ENCODE peak calls at places on chromosomes 13 and 19, in nine cellular contexts. H, T, K, M, Z, G, Q, F and L are unnamed samples.

GRCh38 chr13:66780814-66781213 is 449.3 kb downstream of the PCDH9 start:
- DNase-seq in H (no peak), T (no peak), K (no peak), M (no peak), Z (no peak), G (peak), Q (no peak), F (no peak), L (no peak)

GRCh38 chr13:33316890-33317289 is 31.3 kb upstream of the STARD13 start:
- DNase-seq in H (no peak), T (no peak), K (no peak), M (no peak), Z (no peak), G (no peak), Q (no peak), F (no peak), L (no peak)

GRCh38 chr19:11480081-11480926 is 542 bp downstream of the ELAVL3 start:
- DNase-seq in H (no peak), T (no peak), K (no peak), M (no peak), Z (no peak), G (no peak), Q (peak), F (no peak), L (no peak)

GRCh38 chr19:50725218-50725931 is 2.2 kb downstream of the CLEC11A start:
- DNase-seq in H (peak), T (no peak), K (no peak), M (no peak), Z (no peak), G (peak), Q (no peak), F (no peak), L (no peak)

GRCh38 chr13:79776538-79776937 is 295.6 kb downstream of the NDFIP2 start:
- DNase-seq in H (no peak), T (no peak), K (no peak), M (no peak), Z (no peak), G (no peak), Q (no peak), F (no peak), L (no peak)

GRCh38 chr13:113216165-113217056 is 7.0 kb downstream of the CUL4A start:
- DNase-seq in H (no peak), T (no peak), K (no peak), M (no peak), Z (no peak), G (peak), Q (no peak), F (no peak), L (no peak)

GRCh38 chr13:37058801-37059135 is 720 bp downstream of the SUPT20H start:
- DNase-seq in H (no peak), T (no peak), K (no peak), M (peak), Z (no peak), G (peak), Q (peak), F (no peak), L (no peak)

GRCh38 chr13:52371736-52372247 is 34.2 kb downstream of the THSD1 start:
- DNase-seq in H (no peak), T (no peak), K (no peak), M (no peak), Z (no peak), G (peak), Q (no peak), F (no peak), L (no peak)

GRCh38 chr19:6267552-6268381 is 12.0 kb downstream of the MLLT1 start:
- DNase-seq in H (no peak), T (no peak), K (no peak), M (no peak), Z (no peak), G (no peak), Q (no peak), F (no peak), L (no peak)

GRCh38 chr19:44303305-44303704 is 1.5 kb downstream of the ZNF235 start:
- DNase-seq in H (no peak), T (no peak), K (no peak), M (no peak), Z (no peak), G (no peak), Q (no peak), F (no peak), L (no peak)

GRCh38 chr13:97743946-97744345 is 209.5 kb upstream of the IPO5 start:
- DNase-seq in H (no peak), T (no peak), K (no peak), M (no peak), Z (no peak), G (peak), Q (no peak), F (no peak), L (no peak)

GRCh38 chr19:35266904-35267817 is 1.6 kb upstream of the USF2 start:
- DNase-seq in H (peak), T (peak), K (no peak), M (peak), Z (no peak), G (peak), Q (no peak), F (no peak), L (peak)

GRCh38 chr13:109874921-109875454 is 88.6 kb upstream of the IRS2 start:
- DNase-seq in H (no peak), T (no peak), K (no peak), M (no peak), Z (no peak), G (peak), Q (no peak), F (no peak), L (no peak)